ENCODE peak calls at places on chromosomes 7 and 10, in six cellular contexts. One of them, this sample, is unnamed.
A peak's percentile ranks its signal among the peaks of the same experiment; 100 is the strongest.

GRCh38 chr7:151779255-151779654 is 97.7 kb downstream of the PRKAG2 start:
- DNase-seq in A549: no peak
- DNase-seq in transverse colon: no peak
- DNase-seq in kidney: no peak
- DNase-seq in testis: no peak
- DNase-seq in GM23338: no peak
- DNase-seq in this sample: no peak

GRCh38 chr7:123571684-123572083 is 14.1 kb upstream of the NDUFA5 start:
- DNase-seq in transverse colon: no peak
- DNase-seq in A549: no peak
- DNase-seq in kidney: no peak
- DNase-seq in testis: no peak
- DNase-seq in GM23338: no peak
- DNase-seq in this sample: no peak

GRCh38 chr10:85902046-85902445 is 464.5 kb downstream of the GRID1 start:
- DNase-seq in GM23338: no peak
- DNase-seq in transverse colon: no peak
- DNase-seq in testis: no peak
- DNase-seq in kidney: no peak
- DNase-seq in A549: no peak
- DNase-seq in this sample: no peak

GRCh38 chr7:24829787-24830186 is 72.5 kb upstream of the GSDME start:
- DNase-seq in GM23338: no peak
- DNase-seq in A549: no peak
- DNase-seq in testis: no peak
- DNase-seq in kidney: no peak
- DNase-seq in transverse colon: no peak
- DNase-seq in this sample: no peak

GRCh38 chr10:30974355-30974754 is 57.3 kb downstream of the ZNF438 start:
- DNase-seq in testis: no peak
- DNase-seq in transverse colon: no peak
- DNase-seq in GM23338: no peak
- DNase-seq in A549: no peak
- DNase-seq in kidney: no peak
- DNase-seq in this sample: no peak

GRCh38 chr7:120550494-120551048 is 277.6 kb downstream of the KCND2 start:
- DNase-seq in transverse colon: no peak
- DNase-seq in testis: no peak
- DNase-seq in A549: no peak
- DNase-seq in GM23338: peak; percentile 33
- DNase-seq in kidney: no peak
- DNase-seq in this sample: no peak

GRCh38 chr7:32023353-32023752 is 46.9 kb downstream of the PDE1C start:
- DNase-seq in kidney: no peak
- DNase-seq in GM23338: no peak
- DNase-seq in testis: no peak
- DNase-seq in transverse colon: no peak
- DNase-seq in A549: no peak
- DNase-seq in this sample: no peak

GRCh38 chr10:31645786-31646185 is 282.8 kb downstream of the ARHGAP12 start:
- DNase-seq in kidney: no peak
- DNase-seq in transverse colon: no peak
- DNase-seq in GM23338: no peak
- DNase-seq in A549: no peak
- DNase-seq in testis: no peak
- DNase-seq in this sample: no peak

GRCh38 chr10:129814681-129815646 is 149.1 kb downstream of the EBF3 start:
- DNase-seq in transverse colon: no peak
- DNase-seq in kidney: no peak
- DNase-seq in GM23338: no peak
- DNase-seq in A549: no peak
- DNase-seq in testis: no peak
- DNase-seq in this sample: no peak

GRCh38 chr7:141568227-141568626 is 17.0 kb downstream of the AGK start:
- DNase-seq in testis: no peak
- DNase-seq in kidney: no peak
- DNase-seq in transverse colon: no peak
- DNase-seq in A549: no peak
- DNase-seq in GM23338: no peak
- DNase-seq in this sample: no peak

GRCh38 chr7:116403265-116403664 is 96.3 kb upstream of the CAV2 start:
- DNase-seq in testis: no peak
- DNase-seq in GM23338: no peak
- DNase-seq in kidney: no peak
- DNase-seq in A549: no peak
- DNase-seq in transverse colon: no peak
- DNase-seq in this sample: no peak

GRCh38 chr7:30682131-30683083 is at the start of gene CRHR2:
- DNase-seq in A549: peak; percentile 20
- DNase-seq in testis: peak; percentile 25
- DNase-seq in kidney: no peak
- DNase-seq in transverse colon: no peak
- DNase-seq in GM23338: peak; percentile 76
- DNase-seq in this sample: no peak

GRCh38 chr7:91657386-91658120 is 222.9 kb downstream of the MTERF1 start:
- DNase-seq in testis: no peak
- DNase-seq in A549: no peak
- DNase-seq in transverse colon: no peak
- DNase-seq in kidney: no peak
- DNase-seq in GM23338: peak; percentile 36
- DNase-seq in this sample: no peak

GRCh38 chr7:42645906-42646305 is 266.0 kb downstream of the C7orf25 start:
- DNase-seq in testis: no peak
- DNase-seq in A549: no peak
- DNase-seq in GM23338: no peak
- DNase-seq in transverse colon: no peak
- DNase-seq in kidney: no peak
- DNase-seq in this sample: no peak

GRCh38 chr10:5536486-5536885 is 11.7 kb downstream of the CALML3 start:
- DNase-seq in kidney: peak; percentile 5
- DNase-seq in A549: no peak
- DNase-seq in transverse colon: peak; percentile 0
- DNase-seq in GM23338: no peak
- DNase-seq in testis: no peak
- DNase-seq in this sample: no peak

GRCh38 chr10:99337261-99337905 is 8.2 kb downstream of the CNNM1 start:
- DNase-seq in GM23338: no peak
- DNase-seq in transverse colon: no peak
- DNase-seq in testis: peak; percentile 40
- DNase-seq in kidney: no peak
- DNase-seq in A549: no peak
- DNase-seq in this sample: no peak

GRCh38 chr7:124907490-124907889 is 22.1 kb downstream of the POT1 start:
- DNase-seq in A549: no peak
- DNase-seq in testis: no peak
- DNase-seq in GM23338: no peak
- DNase-seq in transverse colon: no peak
- DNase-seq in kidney: no peak
- DNase-seq in this sample: no peak

GRCh38 chr7:106100863-106101262 is 11.2 kb downstream of the SYPL1 start:
- DNase-seq in A549: no peak
- DNase-seq in transverse colon: no peak
- DNase-seq in GM23338: no peak
- DNase-seq in kidney: no peak
- DNase-seq in testis: no peak
- DNase-seq in this sample: peak; percentile 80

GRCh38 chr7:157596471-157596870 is 259.7 kb downstream of the DNAJB6 start:
- DNase-seq in testis: no peak
- DNase-seq in A549: no peak
- DNase-seq in GM23338: no peak
- DNase-seq in kidney: peak; percentile 26
- DNase-seq in transverse colon: no peak
- DNase-seq in this sample: no peak

GRCh38 chr7:16080131-16080530 is 341.2 kb downstream of the CRPPA start:
- DNase-seq in kidney: no peak
- DNase-seq in GM23338: no peak
- DNase-seq in transverse colon: no peak
- DNase-seq in testis: no peak
- DNase-seq in A549: no peak
- DNase-seq in this sample: no peak

GRCh38 chr10:73991846-73992245 is 6.1 kb upstream of the VCL start:
- DNase-seq in testis: no peak
- DNase-seq in kidney: no peak
- DNase-seq in GM23338: no peak
- DNase-seq in A549: no peak
- DNase-seq in transverse colon: peak; percentile 48
- DNase-seq in this sample: peak; percentile 55

GRCh38 chr7:144384071-144384470 is 19.4 kb downstream of the NOBOX start:
- DNase-seq in testis: no peak
- DNase-seq in transverse colon: peak; percentile 56
- DNase-seq in kidney: no peak
- DNase-seq in A549: peak; percentile 21
- DNase-seq in GM23338: no peak
- DNase-seq in this sample: peak; percentile 94

GRCh38 chr7:70289067-70289466 is 690.8 kb downstream of the AUTS2 start:
- DNase-seq in kidney: no peak
- DNase-seq in A549: no peak
- DNase-seq in GM23338: no peak
- DNase-seq in transverse colon: no peak
- DNase-seq in testis: no peak
- DNase-seq in this sample: no peak

GRCh38 chr10:22927661-22928403 is at the start of gene ARMC3:
- DNase-seq in kidney: peak; percentile 83
- DNase-seq in testis: peak; percentile 76
- DNase-seq in transverse colon: peak; percentile 38
- DNase-seq in GM23338: peak; percentile 93
- DNase-seq in A549: peak; percentile 57
- DNase-seq in this sample: peak; percentile 62
- H3K4me3 ChIP-seq in kidney: peak within 1 kb of the TSS; percentile 81
- H3K4me3 ChIP-seq in testis: peak within 1 kb of the TSS; percentile 49
- H3K4me3 ChIP-seq in transverse colon: no peak within 1 kb of the TSS
- H3K4me3 ChIP-seq in GM23338: peak within 1 kb of the TSS; percentile 62
- H3K4me3 ChIP-seq in A549: peak within 1 kb of the TSS; percentile 52
- H3K4me3 ChIP-seq in this sample: peak within 1 kb of the TSS; percentile 24

GRCh38 chr10:44862917-44863316 is 48.2 kb upstream of the TMEM72 start:
- DNase-seq in kidney: no peak
- DNase-seq in GM23338: no peak
- DNase-seq in A549: no peak
- DNase-seq in testis: peak; percentile 6
- DNase-seq in transverse colon: no peak
- DNase-seq in this sample: no peak

GRCh38 chr10:44864042-44864436 is 47.1 kb upstream of the TMEM72 start:
- DNase-seq in GM23338: peak; percentile 73
- DNase-seq in testis: peak; percentile 49
- DNase-seq in transverse colon: peak; percentile 32
- DNase-seq in A549: no peak
- DNase-seq in kidney: no peak
- DNase-seq in this sample: peak; percentile 42

GRCh38 chr10:44863344-44864041 is 47.6 kb upstream of the TMEM72 start:
- DNase-seq in kidney: no peak
- DNase-seq in transverse colon: no peak
- DNase-seq in testis: no peak
- DNase-seq in A549: no peak
- DNase-seq in GM23338: peak; percentile 53
- DNase-seq in this sample: no peak

GRCh38 chr10:44860811-44861751 is 50.1 kb upstream of the TMEM72 start:
- DNase-seq in kidney: no peak
- DNase-seq in testis: no peak
- DNase-seq in A549: no peak
- DNase-seq in transverse colon: no peak
- DNase-seq in GM23338: no peak
- DNase-seq in this sample: no peak

DNA sequence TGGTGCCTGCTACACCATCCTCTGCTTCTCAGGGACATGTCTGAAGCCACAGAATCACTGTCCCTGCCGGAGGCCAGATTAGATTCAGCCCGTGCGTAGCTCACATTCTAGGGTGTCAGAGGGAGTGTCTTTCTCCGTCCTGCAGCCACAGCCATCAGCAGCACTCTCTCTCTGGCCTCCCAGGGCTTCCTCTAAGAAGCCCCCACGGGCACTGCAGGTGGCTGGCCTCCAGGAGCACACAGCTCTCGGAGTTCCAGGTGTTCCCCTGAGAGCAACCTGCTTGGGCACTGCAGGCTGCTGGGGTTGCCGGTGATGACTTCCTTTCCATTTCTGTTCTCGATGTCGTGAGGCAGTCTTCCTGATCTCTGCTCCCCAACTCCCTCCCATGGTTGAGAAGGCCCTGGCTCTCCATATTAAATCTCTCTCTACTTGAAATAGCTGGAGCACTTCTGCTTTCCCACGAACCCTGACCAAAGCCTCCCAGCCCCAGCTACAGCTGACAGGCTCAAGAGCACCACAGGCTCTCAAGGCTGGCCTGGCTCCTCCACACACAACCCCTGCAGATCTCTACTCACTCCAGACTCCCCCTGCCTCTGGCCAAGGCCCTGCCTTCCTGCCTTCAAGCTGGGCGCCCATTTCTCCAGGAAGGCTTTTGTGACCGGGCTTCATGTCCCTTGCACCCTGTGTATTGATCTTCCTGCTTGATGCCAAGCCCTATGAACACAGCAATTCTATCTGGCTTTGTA is 49.0 kb upstream of the TMEM72 start:
- DNase-seq in transverse colon: no peak
- DNase-seq in A549: no peak
- DNase-seq in kidney: no peak
- DNase-seq in GM23338: no peak
- DNase-seq in testis: peak; percentile 8
- DNase-seq in this sample: no peak
- H3K4me1 ChIP-seq in transverse colon: peaks cover 7% of the 10 kb centered on the region
- H3K4me1 ChIP-seq in A549: peaks cover 7% of the 10 kb centered on the region
- H3K4me1 ChIP-seq in kidney: peaks cover 7% of the 10 kb centered on the region
- H3K4me1 ChIP-seq in GM23338: peaks cover 12% of the 10 kb centered on the region
- H3K4me1 ChIP-seq in testis: peaks cover 3% of the 10 kb centered on the region
- H3K4me1 ChIP-seq in this sample: no peaks in the 10 kb centered on the region

GRCh38 chr10:124559372-124560132 is 97.9 kb downstream of the LHPP start:
- DNase-seq in A549: no peak
- DNase-seq in kidney: peak; percentile 64
- DNase-seq in transverse colon: no peak
- DNase-seq in GM23338: no peak
- DNase-seq in testis: no peak
- DNase-seq in this sample: no peak

GRCh38 chr10:124557648-124558338 is 96.2 kb downstream of the LHPP start:
- DNase-seq in kidney: peak; percentile 73
- DNase-seq in testis: peak; percentile 46
- DNase-seq in transverse colon: no peak
- DNase-seq in GM23338: no peak
- DNase-seq in A549: no peak
- DNase-seq in this sample: no peak

GRCh38 chr10:124558901-124559321 is 97.3 kb downstream of the LHPP start:
- DNase-seq in transverse colon: no peak
- DNase-seq in testis: no peak
- DNase-seq in GM23338: no peak
- DNase-seq in kidney: peak; percentile 71
- DNase-seq in A549: no peak
- DNase-seq in this sample: no peak

GRCh38 chr10:124558339-124558685 is 96.7 kb downstream of the LHPP start:
- DNase-seq in testis: no peak
- DNase-seq in transverse colon: no peak
- DNase-seq in GM23338: no peak
- DNase-seq in kidney: no peak
- DNase-seq in A549: no peak
- DNase-seq in this sample: no peak

GRCh38 chr10:124557167-124557566 is 95.5 kb downstream of the LHPP start:
- DNase-seq in A549: no peak
- DNase-seq in GM23338: no peak
- DNase-seq in kidney: peak; percentile 30
- DNase-seq in transverse colon: no peak
- DNase-seq in testis: no peak
- DNase-seq in this sample: no peak
- H3K27ac ChIP-seq in A549: no peak overlapping the region
- H3K27ac ChIP-seq in GM23338: no peak overlapping the region
- H3K27ac ChIP-seq in kidney: no peak overlapping the region
- H3K27ac ChIP-seq in transverse colon: no peak overlapping the region
- H3K27ac ChIP-seq in testis: no peak overlapping the region
- H3K27ac ChIP-seq in this sample: no peak overlapping the region

GRCh38 chr7:147903871-147904576 is 686.5 kb upstream of the C7orf33 start:
- DNase-seq in testis: no peak
- DNase-seq in GM23338: no peak
- DNase-seq in kidney: no peak
- DNase-seq in transverse colon: no peak
- DNase-seq in A549: no peak
- DNase-seq in this sample: no peak
- H3K4me3 ChIP-seq in testis: no peak overlapping the region
- H3K4me3 ChIP-seq in GM23338: no peak overlapping the region
- H3K4me3 ChIP-seq in kidney: no peak overlapping the region
- H3K4me3 ChIP-seq in transverse colon: no peak overlapping the region
- H3K4me3 ChIP-seq in A549: no peak overlapping the region
- H3K4me3 ChIP-seq in this sample: no peak overlapping the region

This sample was measured in small intestine.